ENCODE peak calls at places on chromosomes 5 and 9, in ten cellular contexts. S, O, M, W, G, T, N, R, E and A are unnamed samples.

GRCh38 chr5:132746592-132747063 is 598 bp upstream of the CCNI2 start:
- DNase-seq in S (no peak), O (no peak), M (peak), W (peak), G (no peak), T (no peak), N (no peak), R (no peak), E (peak), A (no peak)

GRCh38 chr5:139388198-139388821 is 1.4 kb downstream of the MZB1 start:
- DNase-seq in S (no peak), O (no peak), M (peak), W (peak), G (no peak), T (peak), N (no peak), R (no peak), E (no peak), A (peak)

GRCh38 chr5:156096259-156096658 is 230.7 kb upstream of the SGCD start:
- DNase-seq in S (no peak), O (no peak), M (no peak), W (no peak), G (no peak), T (peak), N (no peak), R (no peak), E (no peak), A (no peak)

GRCh38 chr5:67724412-67725135 is 491.0 kb upstream of the PIK3R1 start:
- DNase-seq in S (no peak), O (no peak), M (no peak), W (no peak), G (no peak), T (no peak), N (no peak), R (no peak), E (no peak), A (no peak)

GRCh38 chr5:17235736-17236330 is 18.4 kb downstream of the BASP1 start:
- DNase-seq in S (no peak), O (no peak), M (no peak), W (no peak), G (no peak), T (peak), N (no peak), R (no peak), E (no peak), A (no peak)

GRCh38 chr9:99357575-99357974 is 135.5 kb downstream of the SEC61B start:
- DNase-seq in S (no peak), O (no peak), M (no peak), W (no peak), G (no peak), T (no peak), N (no peak), R (no peak), E (no peak), A (no peak)

GRCh38 chr9:110220809-110221208 is 12.8 kb upstream of the C9orf152 start:
- DNase-seq in S (no peak), O (no peak), M (no peak), W (no peak), G (no peak), T (no peak), N (no peak), R (no peak), E (no peak), A (no peak)

GRCh38 chr5:120644516-120644915 is 180.4 kb downstream of the PRR16 start:
- DNase-seq in S (no peak), O (no peak), M (no peak), W (no peak), G (no peak), T (no peak), N (no peak), R (peak), E (peak), A (no peak)

GRCh38 chr9:119164716-119165115 is 204.5 kb downstream of the BRINP1 start:
- DNase-seq in S (no peak), O (no peak), M (no peak), W (no peak), G (no peak), T (no peak), N (no peak), R (no peak), E (no peak), A (no peak)

DNA sequence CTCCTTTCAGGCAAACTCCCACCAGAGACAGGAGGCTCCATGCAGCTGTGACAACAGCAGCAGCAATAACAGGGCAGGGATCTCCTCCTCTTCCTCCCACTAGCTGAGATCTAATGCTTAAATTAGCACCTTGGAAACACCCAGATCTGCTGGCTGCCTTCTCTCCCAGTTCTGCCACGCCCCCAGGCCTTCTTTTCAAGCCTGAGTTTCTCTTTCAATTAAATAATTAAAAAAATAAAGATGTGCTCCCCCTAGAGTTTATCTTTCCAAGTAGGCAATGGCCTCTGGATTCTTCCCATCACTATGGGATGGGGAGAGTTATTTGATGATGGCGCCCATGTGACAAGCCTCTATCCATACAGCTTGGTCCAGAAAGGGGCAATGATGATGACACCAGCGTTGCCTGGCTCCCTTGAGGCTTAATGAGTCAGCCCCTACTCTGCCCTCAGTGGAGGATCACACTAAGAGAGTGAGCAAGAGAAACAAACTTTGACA is 3.8 kb downstream of the FAM219A start:
- DNase-seq in S (no peak), O (no peak), M (no peak), W (no peak), G (no peak), T (peak), N (no peak), R (peak), E (peak), A (no peak)
- TF ChIP-seq CTCF in S (peak), O (no peak), M (no peak), W (no peak), G (no peak), T (no peak), N (no peak), R (peak), E (peak), A (no peak)

GRCh38 chr5:109487753-109488420 is 78.1 kb upstream of the PJA2 start:
- DNase-seq in S (no peak), O (no peak), M (no peak), W (no peak), G (no peak), T (no peak), N (no peak), R (no peak), E (no peak), A (peak)
- TF ChIP-seq CTCF in S (no peak), O (no peak), M (no peak), W (no peak), G (no peak), T (no peak), N (no peak), R (no peak), E (no peak), A (no peak)

DNA sequence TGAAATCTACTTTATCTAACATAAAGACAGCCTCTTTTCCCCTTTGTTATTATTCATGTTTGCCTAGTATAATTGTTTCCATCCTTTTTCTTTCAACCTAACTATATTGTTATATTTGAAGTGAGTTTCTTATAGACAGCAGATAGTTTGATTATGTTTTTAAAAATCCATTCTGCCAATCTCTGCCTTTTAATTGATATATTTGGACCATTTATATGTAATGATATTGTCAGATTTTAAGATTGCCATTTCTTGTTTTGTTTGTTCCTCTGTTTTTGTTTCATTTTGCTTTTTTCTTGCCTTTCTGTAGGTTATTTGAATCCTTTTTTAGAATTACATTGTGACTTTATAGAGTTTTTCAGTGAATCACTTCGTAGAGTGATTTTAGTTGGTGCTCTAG is 74.8 kb upstream of the TMEM171 start:
- DNase-seq in S (no peak), O (no peak), M (no peak), W (no peak), G (no peak), T (no peak), N (no peak), R (no peak), E (no peak), A (no peak)
- TF ChIP-seq CTCF in S (no peak), O (no peak), M (no peak), W (no peak), G (no peak), T (no peak), N (no peak), R (no peak), E (no peak), A (no peak)

GRCh38 chr5:153711755-153712154 is 221.3 kb downstream of the GRIA1 start:
- DNase-seq in S (no peak), O (no peak), M (no peak), W (no peak), G (no peak), T (peak), N (no peak), R (peak), E (peak), A (no peak)
- TF ChIP-seq CTCF in S (peak), O (no peak), M (no peak), W (no peak), G (peak), T (peak), N (no peak), R (peak), E (peak), A (no peak)

GRCh38 chr5:164324239-164324638 is 818.8 kb downstream of the MAT2B start:
- DNase-seq in S (no peak), O (no peak), M (no peak), W (no peak), G (no peak), T (no peak), N (no peak), R (no peak), E (no peak), A (no peak)

GRCh38 chr5:164326219-164326618 is 820.8 kb downstream of the MAT2B start:
- DNase-seq in S (no peak), O (no peak), M (no peak), W (no peak), G (no peak), T (no peak), N (no peak), R (no peak), E (no peak), A (no peak)
- TF ChIP-seq CTCF in S (peak), O (peak), M (no peak), W (no peak), G (no peak), T (no peak), N (peak), R (peak), E (peak), A (no peak)

DNA sequence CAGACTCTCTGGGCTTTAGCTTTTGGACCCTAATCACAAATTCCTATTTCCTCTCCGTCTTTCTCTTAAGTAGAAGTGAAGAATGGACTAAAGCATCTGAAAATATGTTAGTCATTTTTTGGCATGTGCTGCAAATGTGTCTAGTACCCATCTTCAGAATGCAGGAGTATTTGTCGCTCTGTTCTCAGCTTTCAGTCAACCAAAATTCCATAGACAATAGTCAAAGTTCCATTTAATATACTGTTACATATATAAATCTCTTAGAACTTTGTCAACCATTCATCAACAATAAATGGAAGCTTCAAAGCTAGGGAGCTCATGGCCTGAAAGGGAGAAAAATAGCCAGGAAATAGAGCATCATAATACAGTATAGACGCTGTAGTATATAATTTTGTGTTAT is 509.4 kb downstream of the BNC2 start:
- DNase-seq in S (no peak), O (no peak), M (no peak), W (no peak), G (no peak), T (peak), N (no peak), R (no peak), E (no peak), A (no peak)
- TF ChIP-seq CTCF in S (no peak), O (no peak), M (no peak), W (no peak), G (no peak), T (no peak), N (no peak), R (no peak), E (no peak), A (no peak)

GRCh38 chr5:317086-317811 is 4.3 kb upstream of the AHRR start:
- DNase-seq in S (peak), O (no peak), M (no peak), W (no peak), G (no peak), T (peak), N (peak), R (peak), E (peak), A (no peak)
- TF ChIP-seq CTCF in S (peak), O (peak), M (peak), W (no peak), G (peak), T (peak), N (peak), R (peak), E (peak), A (peak)

GRCh38 chr9:22809371-22809770 is 362.7 kb downstream of the DMRTA1 start:
- DNase-seq in S (no peak), O (no peak), M (no peak), W (no peak), G (no peak), T (no peak), N (no peak), R (no peak), E (no peak), A (no peak)

GRCh38 chr9:22817181-22817580 is 370.6 kb downstream of the DMRTA1 start:
- DNase-seq in S (no peak), O (no peak), M (no peak), W (no peak), G (no peak), T (peak), N (no peak), R (no peak), E (peak), A (no peak)

GRCh38 chr9:22815246-22815645 is 368.6 kb downstream of the DMRTA1 start:
- DNase-seq in S (no peak), O (no peak), M (no peak), W (no peak), G (no peak), T (no peak), N (no peak), R (no peak), E (no peak), A (no peak)

GRCh38 chr9:22808876-22809275 is 362.3 kb downstream of the DMRTA1 start:
- DNase-seq in S (no peak), O (no peak), M (no peak), W (no peak), G (no peak), T (no peak), N (no peak), R (no peak), E (no peak), A (no peak)

DNA sequence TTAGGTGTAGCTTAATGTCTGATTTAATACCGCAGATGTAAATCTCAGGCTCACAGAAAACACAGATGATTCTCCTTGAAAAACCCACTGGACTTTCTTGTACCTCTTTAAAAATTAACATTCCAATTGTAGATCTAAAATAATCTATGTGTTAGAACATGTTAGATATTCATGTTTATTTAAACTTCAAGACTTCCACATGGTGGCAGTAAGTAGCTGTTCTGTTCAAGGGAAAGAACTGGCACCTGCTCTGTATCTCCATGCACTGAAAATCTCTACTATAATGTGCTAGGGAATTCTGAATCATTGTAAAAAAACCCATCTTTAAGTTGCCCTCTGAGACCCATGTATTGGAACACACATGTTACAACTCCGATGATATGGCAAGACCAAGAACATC is 366.9 kb downstream of the DMRTA1 start:
- DNase-seq in S (no peak), O (no peak), M (no peak), W (no peak), G (peak), T (peak), N (no peak), R (peak), E (peak), A (no peak)
- TF ChIP-seq CTCF in S (peak), O (no peak), M (no peak), W (no peak), G (peak), T (peak), N (peak), R (no peak), E (no peak), A (no peak)

GRCh38 chr5:316210-317085 is 5.1 kb upstream of the AHRR start:
- DNase-seq in S (no peak), O (no peak), M (no peak), W (no peak), G (no peak), T (no peak), N (no peak), R (no peak), E (no peak), A (no peak)

GRCh38 chr5:315488-316209 is 5.9 kb upstream of the AHRR start:
- DNase-seq in S (no peak), O (no peak), M (no peak), W (no peak), G (no peak), T (no peak), N (no peak), R (no peak), E (no peak), A (no peak)

GRCh38 chr5:318931-319601 is 2.4 kb upstream of the AHRR start:
- DNase-seq in S (no peak), O (no peak), M (no peak), W (no peak), G (no peak), T (no peak), N (no peak), R (no peak), E (no peak), A (no peak)

GRCh38 chr5:320524-321232 is 836 bp upstream of the AHRR start:
- DNase-seq in S (no peak), O (no peak), M (no peak), W (no peak), G (no peak), T (no peak), N (no peak), R (no peak), E (no peak), A (peak)

GRCh38 chr5:318341-318897 is 3.1 kb upstream of the AHRR start:
- DNase-seq in S (no peak), O (no peak), M (no peak), W (no peak), G (no peak), T (peak), N (no peak), R (no peak), E (peak), A (no peak)
- TF ChIP-seq CTCF in S (no peak), O (no peak), M (no peak), W (no peak), G (no peak), T (no peak), N (no peak), R (no peak), E (peak), A (no peak)

DNA sequence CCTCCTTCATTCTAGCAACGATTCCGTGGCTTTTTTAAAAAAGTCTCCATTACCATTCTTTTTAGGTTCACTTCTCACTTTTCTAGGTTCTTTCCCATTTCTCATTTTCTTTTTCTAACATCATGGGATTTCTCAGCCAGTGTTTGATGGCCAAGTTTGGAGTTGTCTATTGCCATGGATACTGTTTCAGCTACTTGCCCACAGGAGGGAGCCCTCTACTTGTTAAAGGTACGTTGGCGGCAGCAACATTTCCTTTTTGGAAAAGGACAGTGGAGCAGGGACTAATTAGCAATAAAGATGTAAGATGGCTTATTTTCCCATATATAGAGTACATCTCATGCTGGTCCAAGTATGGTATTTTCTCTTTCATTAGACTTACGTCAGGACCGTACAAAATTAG is 2257.5 kb upstream of the C9orf72 start:
- DNase-seq in S (peak), O (no peak), M (no peak), W (peak), G (no peak), T (no peak), N (peak), R (peak), E (peak), A (peak)
- TF ChIP-seq CTCF in S (peak), O (peak), M (peak), W (peak), G (no peak), T (peak), N (peak), R (peak), E (peak), A (no peak)